ENCODE peak calls at places on chromosomes 11 and 22, in nine cellular contexts. N, C, R, I, F, V, B, D and H are unnamed samples.
A peak's percentile ranks its signal among the peaks of the same experiment; 100 is the strongest.

GRCh38 chr11:130340671-130341319 is 26.1 kb upstream of the ZBTB44 start:
- DNase-seq in I (no peak), N (no peak), F (no peak), V (no peak), C (peak; percentile 2), R (no peak), D (no peak), B (no peak), H (no peak)

GRCh38 chr11:75240381-75241035 is at the start of gene TPBGL:
- DNase-seq in D (no peak), C (no peak), R (no peak), F (peak; percentile 63), I (no peak), N (peak; percentile 55), V (no peak), B (no peak), H (peak; percentile 63)

GRCh38 chr11:121479839-121480238 is 27.1 kb upstream of the SORL1-AS1 start:
- DNase-seq in C (no peak), N (no peak), B (no peak), R (no peak), I (no peak), V (no peak), F (no peak), D (no peak), H (no peak)

GRCh38 chr11:26522912-26523610 is 49.0 kb downstream of the MUC15 start:
- DNase-seq in C (peak; percentile 6), B (no peak), N (no peak), I (peak; percentile 32), D (no peak), R (no peak), F (no peak), V (no peak), H (no peak)

GRCh38 chr11:63508009-63508408 is 2.1 kb downstream of the LGALS12 start:
- DNase-seq in C (no peak), V (peak; percentile 67), D (peak; percentile 89), N (no peak), B (peak; percentile 55), I (peak; percentile 64), R (no peak), F (no peak), H (no peak)

GRCh38 chr22:19844423-19845368 is 10.0 kb downstream of the GNB1L start:
- DNase-seq in I (no peak), B (peak; percentile 29), R (peak; percentile 70), C (peak; percentile 40), N (peak; percentile 83), F (peak; percentile 73), V (peak; percentile 59), D (peak; percentile 75), H (no peak)

GRCh38 chr22:22440188-22440587 is 68.4 kb downstream of the ZNF280B start:
- DNase-seq in N (no peak), D (no peak), I (no peak), F (no peak), C (no peak), B (no peak), R (no peak), V (no peak), H (no peak)

GRCh38 chr11:924406-925157 is 1.1 kb upstream of the AP2A2 start:
- DNase-seq in I (no peak), V (no peak), B (no peak), D (no peak), N (no peak), R (no peak), F (peak; percentile 73), C (no peak), H (no peak)

GRCh38 chr11:122808494-122808893 is 29.8 kb upstream of the CRTAM start:
- DNase-seq in C (peak; percentile 73), B (peak; percentile 56), N (no peak), D (no peak), V (no peak), I (no peak), F (no peak), R (no peak), H (no peak)

GRCh38 chr11:82900277-82901164 is at the start of gene PRCP:
- DNase-seq in N (peak; percentile 98), F (peak; percentile 97), R (peak; percentile 96), C (peak; percentile 85), B (peak; percentile 94), D (peak; percentile 97), I (peak; percentile 81), V (peak; percentile 95), H (peak; percentile 95)

GRCh38 chr11:128763224-128763623 is 69.4 kb downstream of the FLI1 start:
- DNase-seq in I (no peak), N (no peak), R (no peak), B (no peak), V (no peak), D (no peak), F (no peak), C (peak; percentile 46), H (no peak)

GRCh38 chr11:43278302-43278956 is 33.4 kb upstream of the API5 start:
- DNase-seq in I (peak; percentile 54), V (no peak), C (peak; percentile 23), B (no peak), N (no peak), D (no peak), R (no peak), F (no peak), H (no peak)

GRCh38 chr11:97567801-97568200 is 1178.0 kb downstream of the JRKL start:
- DNase-seq in N (no peak), C (no peak), D (no peak), V (no peak), B (no peak), R (no peak), I (no peak), F (no peak), H (no peak)

GRCh38 chr11:47249378-47249715 is 733 bp upstream of the ACP2 start:
- DNase-seq in B (no peak), C (no peak), D (no peak), V (no peak), I (no peak), R (no peak), N (no peak), F (no peak), H (no peak)

GRCh38 chr11:2209900-2210321 is 38.3 kb upstream of the TH start:
- DNase-seq in V (no peak), R (peak; percentile 3), D (peak; percentile 36), F (peak; percentile 37), B (peak; percentile 2), N (peak; percentile 53), I (no peak), C (no peak), H (no peak)

GRCh38 chr11:77668760-77669159 is 31.2 kb upstream of the CLNS1A start:
- DNase-seq in V (no peak), C (peak; percentile 62), I (no peak), D (no peak), N (no peak), F (no peak), R (no peak), B (no peak), H (no peak)

GRCh38 chr11:134957540-134958335 is 545.7 kb upstream of the B3GAT1 start:
- DNase-seq in I (no peak), F (no peak), N (no peak), C (no peak), R (no peak), B (no peak), V (no peak), D (no peak), H (no peak)

GRCh38 chr22:23773247-23774113 is 831 bp downstream of the MMP11 start:
- DNase-seq in F (no peak), I (no peak), C (no peak), D (no peak), R (no peak), N (no peak), V (no peak), B (no peak), H (no peak)
- H3K27ac ChIP-seq in F (peak overlapping the region; percentile 73), I (peak overlapping the region; percentile 75), C (peak overlapping the region; percentile 6), D (no peak overlapping the region), R (peak overlapping the region; percentile 15), N (peak overlapping the region; percentile 45), V (no peak overlapping the region), B (peak overlapping the region; percentile 85), H (peak overlapping the region; percentile 5)

GRCh38 chr11:60515144-60515855 is at the start of gene MS4A13:
- DNase-seq in N (no peak), D (no peak), B (no peak), V (no peak), C (no peak), F (no peak), R (no peak), I (no peak), H (no peak)

GRCh38 chr11:60514055-60514454 is 1.1 kb upstream of the MS4A13 start:
- DNase-seq in F (no peak), R (no peak), I (no peak), N (no peak), B (no peak), D (no peak), V (no peak), C (no peak), H (no peak)

GRCh38 chr11:60511393-60511792 is 3.8 kb upstream of the MS4A13 start:
- DNase-seq in C (no peak), V (no peak), N (no peak), D (no peak), I (no peak), F (no peak), B (no peak), R (no peak), H (no peak)
- H3K4me3 ChIP-seq in C (no peak overlapping the region), V (no peak overlapping the region), N (no peak overlapping the region), D (no peak overlapping the region), I (no peak overlapping the region), F (no peak overlapping the region), B (no peak overlapping the region), R (no peak overlapping the region), H (no peak overlapping the region)

GRCh38 chr22:35587447-35587870 is 29.7 kb downstream of the MB start:
- DNase-seq in D (peak; percentile 77), B (peak; percentile 90), V (peak; percentile 81), N (peak; percentile 74), R (peak; percentile 74), C (no peak), I (no peak), F (peak; percentile 86), H (no peak)
- TF ChIP-seq CTCF in D (no peak), B (no peak), V (no peak), N (no peak), R (no peak), C (no peak), I (no peak), F (no peak), H (no peak)

GRCh38 chr22:50011447-50012200 is 941 bp downstream of the IL17REL start:
- DNase-seq in C (no peak), V (no peak), R (no peak), I (no peak), F (peak; percentile 42), D (no peak), B (no peak), N (no peak), H (no peak)

GRCh38 chr22:50014053-50014501 is 1.5 kb upstream of the IL17REL start:
- DNase-seq in D (peak; percentile 23), B (no peak), N (no peak), C (no peak), I (no peak), R (no peak), F (peak; percentile 61), V (no peak), H (no peak)

GRCh38 chr22:50010676-50011446 is 1.7 kb downstream of the IL17REL start:
- DNase-seq in V (no peak), D (no peak), F (peak; percentile 58), B (no peak), C (no peak), N (no peak), I (no peak), R (no peak), H (no peak)

GRCh38 chr22:50014655-50015401 is 2.3 kb upstream of the IL17REL start:
- DNase-seq in R (no peak), V (no peak), I (no peak), C (no peak), N (no peak), B (no peak), D (no peak), F (peak; percentile 41), H (no peak)

GRCh38 chr22:50012201-50013181 is at the start of gene IL17REL:
- DNase-seq in B (no peak), C (peak; percentile 10), R (no peak), F (peak; percentile 55), N (no peak), V (no peak), I (no peak), D (no peak), H (no peak)
- H3K27ac ChIP-seq in B (no peak within 1 kb of the TSS), C (no peak within 1 kb of the TSS), R (no peak within 1 kb of the TSS), F (no peak within 1 kb of the TSS), N (no peak within 1 kb of the TSS), V (no peak within 1 kb of the TSS), I (no peak within 1 kb of the TSS), D (no peak within 1 kb of the TSS), H (no peak within 1 kb of the TSS)